ENCODE peak calls at places on chromosomes 11 and 22, in eight cellular contexts. One of them, this sample, is unnamed.

GRCh38 chr22:28568099-28568498 is 111.5 kb downstream of the TTC28 start:
- DNase-seq in naive thymus-derived CD4-positive, alpha-beta T cell: no peak
- DNase-seq in HT1080: no peak
- DNase-seq in HFF-Myc: no peak
- DNase-seq in LoVo: no peak
- DNase-seq in GDM1: no peak
- DNase-seq in amniotic stem cell: no peak
- DNase-seq in NCI-H2171: no peak
- DNase-seq in this sample: no peak

GRCh38 chr11:107787733-107788132 is 70.9 kb downstream of the SLC35F2 start:
- DNase-seq in naive thymus-derived CD4-positive, alpha-beta T cell: no peak
- DNase-seq in HT1080: no peak
- DNase-seq in HFF-Myc: no peak
- DNase-seq in LoVo: no peak
- DNase-seq in GDM1: no peak
- DNase-seq in amniotic stem cell: no peak
- DNase-seq in NCI-H2171: no peak
- DNase-seq in this sample: no peak

GRCh38 chr11:13939952-13940610 is 22.4 kb upstream of the SPON1 start:
- DNase-seq in naive thymus-derived CD4-positive, alpha-beta T cell: no peak
- DNase-seq in HT1080: peak
- DNase-seq in HFF-Myc: no peak
- DNase-seq in LoVo: peak
- DNase-seq in GDM1: no peak
- DNase-seq in amniotic stem cell: no peak
- DNase-seq in NCI-H2171: no peak
- DNase-seq in this sample: no peak

GRCh38 chr11:59175104-59175503 is 3.2 kb downstream of the DTX4 start:
- DNase-seq in naive thymus-derived CD4-positive, alpha-beta T cell: no peak
- DNase-seq in HT1080: no peak
- DNase-seq in HFF-Myc: no peak
- DNase-seq in LoVo: no peak
- DNase-seq in GDM1: no peak
- DNase-seq in amniotic stem cell: no peak
- DNase-seq in NCI-H2171: no peak
- DNase-seq in this sample: no peak

GRCh38 chr11:46564459-46564858 is 29.4 kb downstream of the AMBRA1 start:
- DNase-seq in naive thymus-derived CD4-positive, alpha-beta T cell: no peak
- DNase-seq in HT1080: peak
- DNase-seq in HFF-Myc: no peak
- DNase-seq in LoVo: no peak
- DNase-seq in GDM1: no peak
- DNase-seq in amniotic stem cell: peak
- DNase-seq in NCI-H2171: no peak
- DNase-seq in this sample: no peak

GRCh38 chr11:77672276-77672675 is 34.7 kb upstream of the CLNS1A start:
- DNase-seq in naive thymus-derived CD4-positive, alpha-beta T cell: no peak
- DNase-seq in HT1080: peak
- DNase-seq in HFF-Myc: peak
- DNase-seq in LoVo: peak
- DNase-seq in GDM1: no peak
- DNase-seq in amniotic stem cell: peak
- DNase-seq in NCI-H2171: no peak
- DNase-seq in this sample: peak

GRCh38 chr22:35314161-35314942 is 14.7 kb downstream of the TOM1 start:
- DNase-seq in naive thymus-derived CD4-positive, alpha-beta T cell: no peak
- DNase-seq in HT1080: no peak
- DNase-seq in HFF-Myc: no peak
- DNase-seq in LoVo: no peak
- DNase-seq in GDM1: no peak
- DNase-seq in amniotic stem cell: no peak
- DNase-seq in NCI-H2171: no peak
- DNase-seq in this sample: peak

GRCh38 chr11:35282226-35282882 is 137.0 kb downstream of the SLC1A2 start:
- DNase-seq in naive thymus-derived CD4-positive, alpha-beta T cell: no peak
- DNase-seq in HT1080: peak
- DNase-seq in HFF-Myc: no peak
- DNase-seq in LoVo: no peak
- DNase-seq in GDM1: no peak
- DNase-seq in amniotic stem cell: peak
- DNase-seq in NCI-H2171: no peak
- DNase-seq in this sample: no peak

GRCh38 chr11:47233989-47234668 is 14.5 kb downstream of the ACP2 start:
- DNase-seq in naive thymus-derived CD4-positive, alpha-beta T cell: peak
- DNase-seq in HT1080: peak
- DNase-seq in HFF-Myc: no peak
- DNase-seq in LoVo: no peak
- DNase-seq in GDM1: no peak
- DNase-seq in amniotic stem cell: no peak
- DNase-seq in NCI-H2171: no peak
- DNase-seq in this sample: no peak

GRCh38 chr11:9858822-9859221 is 194.9 kb downstream of the SWAP70 start:
- DNase-seq in naive thymus-derived CD4-positive, alpha-beta T cell: no peak
- DNase-seq in HT1080: peak
- DNase-seq in HFF-Myc: no peak
- DNase-seq in LoVo: no peak
- DNase-seq in GDM1: peak
- DNase-seq in amniotic stem cell: no peak
- DNase-seq in NCI-H2171: no peak
- DNase-seq in this sample: no peak

GRCh38 chr22:48065852-48066251 is 1303.4 kb downstream of the TBC1D22A start:
- DNase-seq in naive thymus-derived CD4-positive, alpha-beta T cell: no peak
- DNase-seq in HT1080: no peak
- DNase-seq in HFF-Myc: no peak
- DNase-seq in LoVo: no peak
- DNase-seq in GDM1: no peak
- DNase-seq in amniotic stem cell: no peak
- DNase-seq in NCI-H2171: no peak
- DNase-seq in this sample: no peak

GRCh38 chr11:71298761-71299181 is 46.4 kb upstream of the SHANK2 start:
- DNase-seq in naive thymus-derived CD4-positive, alpha-beta T cell: no peak
- DNase-seq in HT1080: no peak
- DNase-seq in HFF-Myc: no peak
- DNase-seq in LoVo: no peak
- DNase-seq in GDM1: no peak
- DNase-seq in amniotic stem cell: no peak
- DNase-seq in NCI-H2171: no peak
- DNase-seq in this sample: no peak

GRCh38 chr11:2128512-2129322 is 10.5 kb downstream of the IGF2 start:
- DNase-seq in naive thymus-derived CD4-positive, alpha-beta T cell: no peak
- DNase-seq in HT1080: no peak
- DNase-seq in HFF-Myc: no peak
- DNase-seq in LoVo: no peak
- DNase-seq in GDM1: no peak
- DNase-seq in amniotic stem cell: no peak
- DNase-seq in NCI-H2171: no peak
- DNase-seq in this sample: no peak